ENCODE peak calls at places on chromosomes 7 and 10, in nine cellular contexts. Q is HFF-Myc, C is GM23248, P is heart right ventricle, M is right atrium auricular region, L is astrocyte, K is neuronal stem cell, E is BE2C, X is fibroblast of the aortic adventitia. Y is an unnamed sample.

GRCh38 chr7:102866480-102866879 is 46.3 kb upstream of the LRRC17 start:
- DNase-seq in Q (no peak), C (no peak), P (no peak), M (no peak), L (no peak), K (no peak), E (no peak), X (no peak), Y (no peak)

GRCh38 chr7:134701272-134701671 is 54.6 kb downstream of the BPGM start:
- DNase-seq in Q (no peak), C (peak), P (no peak), M (no peak), L (no peak), K (no peak), E (peak), X (peak), Y (no peak)

GRCh38 chr7:2081526-2082356 is 151.0 kb downstream of the MAD1L1 start:
- DNase-seq in Q (no peak), C (no peak), P (no peak), M (no peak), L (no peak), K (no peak), E (no peak), X (no peak), Y (no peak)

GRCh38 chr10:93115661-93116383 is 42.1 kb downstream of the CYP26A1 start:
- DNase-seq in Q (peak), C (peak), P (peak), M (peak), L (peak), K (peak), E (peak), X (peak), Y (no peak)

GRCh38 chr7:41624818-41625217 is 78.1 kb downstream of the INHBA start:
- DNase-seq in Q (peak), C (peak), P (no peak), M (no peak), L (no peak), K (no peak), E (no peak), X (peak), Y (peak)

GRCh38 chr10:11560076-11560709 is 51.3 kb downstream of the USP6NL start:
- DNase-seq in Q (no peak), C (no peak), P (no peak), M (no peak), L (no peak), K (no peak), E (no peak), X (peak), Y (no peak)

GRCh38 chr10:86687750-86688149 is 19.4 kb downstream of the LDB3 start:
- DNase-seq in Q (no peak), C (peak), P (no peak), M (no peak), L (peak), K (no peak), E (no peak), X (peak), Y (no peak)

GRCh38 chr10:130453036-130453720 is 317.0 kb downstream of the GLRX3 start:
- DNase-seq in Q (no peak), C (no peak), P (no peak), M (peak), L (no peak), K (no peak), E (no peak), X (no peak), Y (no peak)

GRCh38 chr10:2970190-2970823 is 97.0 kb upstream of the PFKP start:
- DNase-seq in Q (no peak), C (no peak), P (no peak), M (no peak), L (no peak), K (no peak), E (no peak), X (no peak), Y (no peak)

GRCh38 chr10:22824984-22825383 is 102.9 kb upstream of the ARMC3 start:
- DNase-seq in Q (no peak), C (peak), P (no peak), M (no peak), L (peak), K (no peak), E (no peak), X (peak), Y (no peak)

GRCh38 chr7:76047305-76047810 is 442 bp downstream of the STYXL1 start:
- DNase-seq in Q (no peak), C (peak), P (no peak), M (no peak), L (no peak), K (no peak), E (no peak), X (no peak), Y (no peak)

GRCh38 chr7:73738220-73738611 is 386 bp downstream of the ABHD11 start:
- DNase-seq in Q (no peak), C (peak), P (no peak), M (no peak), L (peak), K (no peak), E (peak), X (peak), Y (no peak)

GRCh38 chr10:45580371-45580770 is 92.2 kb downstream of the ZFAND4 start:
- DNase-seq in Q (no peak), C (no peak), P (no peak), M (no peak), L (no peak), K (no peak), E (no peak), X (no peak), Y (no peak)

GRCh38 chr10:87622290-87623004 is 37.2 kb upstream of the PAPSS2 start:
- DNase-seq in Q (no peak), C (no peak), P (no peak), M (no peak), L (no peak), K (no peak), E (no peak), X (no peak), Y (no peak)

GRCh38 chr7:138024765-138025164 is 22.9 kb upstream of the CREB3L2 start:
- DNase-seq in Q (no peak), C (no peak), P (no peak), M (no peak), L (no peak), K (no peak), E (no peak), X (no peak), Y (no peak)

GRCh38 chr7:127918130-127918529 is 113.1 kb downstream of the LRRC4 start:
- DNase-seq in Q (no peak), C (no peak), P (no peak), M (no peak), L (no peak), K (no peak), E (no peak), X (no peak), Y (no peak)

GRCh38 chr7:17020250-17020649 is 138.5 kb upstream of the AGR3 start:
- DNase-seq in Q (no peak), C (no peak), P (no peak), M (no peak), L (no peak), K (no peak), E (no peak), X (no peak), Y (no peak)

GRCh38 chr10:76559889-76560215 is 1077.8 kb downstream of the KCNMA1 start:
- DNase-seq in Q (peak), C (no peak), P (no peak), M (no peak), L (peak), K (no peak), E (no peak), X (no peak), Y (no peak)

GRCh38 chr10:82826132-82826531 is 951.1 kb downstream of the NRG3 start:
- DNase-seq in Q (peak), C (peak), P (no peak), M (no peak), L (peak), K (no peak), E (peak), X (peak), Y (peak)

GRCh38 chr10:44243851-44244502 is 140.9 kb downstream of the CXCL12 start:
- DNase-seq in Q (no peak), C (no peak), P (no peak), M (no peak), L (no peak), K (no peak), E (no peak), X (no peak), Y (no peak)

GRCh38 chr10:112915590-112916572 is 34.2 kb upstream of the TCF7L2 start:
- DNase-seq in Q (no peak), C (peak), P (no peak), M (no peak), L (peak), K (no peak), E (no peak), X (peak), Y (no peak)

GRCh38 chr10:5565671-5566581 is 41.2 kb downstream of the CALML3 start:
- DNase-seq in Q (no peak), C (peak), P (no peak), M (no peak), L (peak), K (no peak), E (no peak), X (no peak), Y (no peak)

DNA sequence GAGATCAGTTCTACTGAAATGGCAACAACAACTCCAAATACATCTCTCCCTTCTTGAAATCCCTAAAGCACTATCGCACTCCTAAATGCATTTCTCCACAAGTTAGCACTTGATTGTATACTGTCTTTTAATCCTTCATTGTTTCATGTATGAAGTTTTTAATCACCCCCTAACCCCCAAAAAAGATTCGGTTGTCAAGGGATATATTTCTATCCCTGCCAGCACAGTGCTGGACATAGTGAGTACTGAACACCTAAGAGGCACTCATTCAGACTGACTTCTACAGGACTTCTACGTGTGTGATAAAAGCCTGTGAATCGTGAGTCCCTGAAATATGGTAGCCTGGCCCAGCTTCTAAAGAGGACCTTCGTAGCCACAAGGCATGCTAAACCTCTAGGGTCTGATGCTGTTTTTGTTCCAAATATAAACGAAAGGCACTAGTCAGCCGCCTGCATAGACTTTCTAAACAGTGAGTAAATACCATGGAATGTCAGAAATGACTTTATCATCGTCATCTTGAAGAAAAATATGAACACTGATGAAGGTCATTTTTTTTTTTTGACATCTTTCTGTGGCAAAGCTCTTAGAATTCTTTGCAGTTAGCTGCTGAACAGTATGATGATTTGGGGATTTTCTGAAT is 14.6 kb upstream of the ZSCAN21 start:
- DNase-seq in Q (no peak), C (peak), P (no peak), M (no peak), L (peak), K (no peak), E (no peak), X (peak), Y (peak)
- H3K4me3 ChIP-seq in Q (no peak), C (no peak), P (no peak), M (no peak), L (no peak), K (no peak), E (no peak), X (no peak), Y (no peak)

DNA sequence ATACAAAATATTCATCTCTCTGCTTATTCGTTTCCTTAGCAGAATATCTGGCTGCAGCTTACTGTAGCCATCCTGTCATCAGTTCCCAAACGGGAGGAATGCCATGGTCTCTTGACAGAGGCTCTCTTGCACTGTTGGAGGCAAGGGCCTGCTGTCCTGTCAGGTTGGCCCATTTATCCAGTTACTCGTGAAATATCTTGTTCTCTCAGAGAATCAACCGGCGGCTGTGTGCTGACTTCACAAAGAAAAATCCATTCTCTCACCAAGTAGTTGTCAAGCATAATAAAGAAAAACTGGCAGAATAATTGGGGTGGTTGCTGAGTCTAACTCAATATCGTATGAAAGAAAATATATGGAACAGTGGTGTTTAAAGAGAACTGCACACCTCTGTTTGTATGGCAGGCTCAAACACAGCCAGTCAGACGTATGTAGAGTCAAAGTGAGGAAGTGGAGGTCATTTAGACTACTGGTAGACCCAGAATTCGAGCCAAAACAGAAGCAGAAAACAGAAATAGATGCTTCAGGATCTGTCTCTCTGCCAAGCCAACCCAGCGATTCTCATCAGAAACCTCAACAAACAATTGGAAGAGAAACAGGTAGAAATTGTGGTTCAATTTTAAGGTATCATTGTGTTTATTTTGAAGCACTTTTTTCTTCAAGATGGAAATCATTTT is 349.2 kb upstream of the PRKCQ start:
- DNase-seq in Q (no peak), C (no peak), P (peak), M (no peak), L (no peak), K (no peak), E (no peak), X (no peak), Y (no peak)
- H3K4me3 ChIP-seq in Q (no peak), C (no peak), P (no peak), M (no peak), L (no peak), K (no peak), E (no peak), X (no peak), Y (no peak)

GRCh38 chr7:101818699-101819071 is 1.3 kb downstream of the CUX1 start:
- DNase-seq in Q (no peak), C (no peak), P (no peak), M (no peak), L (no peak), K (no peak), E (no peak), X (peak), Y (no peak)
- H3K4me3 ChIP-seq in Q (no peak), C (no peak), P (no peak), M (no peak), L (no peak), K (no peak), E (no peak), X (peak), Y (no peak)

DNA sequence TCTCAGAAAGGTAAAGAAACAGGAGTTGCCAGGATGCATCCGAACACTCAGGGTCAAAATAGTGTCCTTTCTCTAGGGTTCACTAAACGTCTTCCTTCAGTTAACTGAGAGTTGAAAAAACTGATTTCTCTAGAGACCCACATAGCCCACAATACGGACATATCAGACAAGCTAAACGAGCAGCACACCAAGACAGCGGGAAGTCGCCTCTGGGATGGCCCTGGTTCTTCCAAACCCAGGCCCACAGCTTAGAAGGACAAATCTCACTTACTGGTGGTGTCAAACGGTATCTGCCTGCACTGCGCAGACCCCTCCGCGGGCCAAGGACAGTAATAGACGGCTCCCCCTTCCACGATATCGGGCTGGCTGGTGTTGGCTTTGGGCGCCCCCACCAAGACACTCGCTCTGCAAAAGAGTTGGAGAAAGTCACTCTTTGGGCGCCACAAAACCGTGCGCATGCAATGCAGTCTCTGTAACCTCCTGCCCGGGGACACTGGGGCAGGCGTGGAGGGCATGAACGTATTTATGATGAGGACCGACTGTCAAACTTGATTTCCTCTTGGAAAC is 1.1 kb downstream of the ITGA8 start:
- DNase-seq in Q (no peak), C (no peak), P (no peak), M (no peak), L (no peak), K (peak), E (peak), X (no peak), Y (no peak)
- H3K4me3 ChIP-seq in Q (no peak), C (peak), P (peak), M (peak), L (peak), K (no peak), E (no peak), X (peak), Y (no peak)

GRCh38 chr10:62040896-62041295 is 139.4 kb downstream of the ARID5B start:
- DNase-seq in Q (no peak), C (no peak), P (no peak), M (no peak), L (no peak), K (no peak), E (no peak), X (no peak), Y (no peak)
- H3K4me3 ChIP-seq in Q (no peak), C (no peak), P (no peak), M (no peak), L (no peak), K (no peak), E (no peak), X (no peak), Y (no peak)

GRCh38 chr7:155490697-155491628 is 33.0 kb downstream of the EN2 start:
- DNase-seq in Q (no peak), C (peak), P (peak), M (no peak), L (no peak), K (no peak), E (no peak), X (peak), Y (no peak)
- H3K4me3 ChIP-seq in Q (no peak), C (peak), P (peak), M (peak), L (peak), K (peak), E (no peak), X (peak), Y (no peak)

DNA sequence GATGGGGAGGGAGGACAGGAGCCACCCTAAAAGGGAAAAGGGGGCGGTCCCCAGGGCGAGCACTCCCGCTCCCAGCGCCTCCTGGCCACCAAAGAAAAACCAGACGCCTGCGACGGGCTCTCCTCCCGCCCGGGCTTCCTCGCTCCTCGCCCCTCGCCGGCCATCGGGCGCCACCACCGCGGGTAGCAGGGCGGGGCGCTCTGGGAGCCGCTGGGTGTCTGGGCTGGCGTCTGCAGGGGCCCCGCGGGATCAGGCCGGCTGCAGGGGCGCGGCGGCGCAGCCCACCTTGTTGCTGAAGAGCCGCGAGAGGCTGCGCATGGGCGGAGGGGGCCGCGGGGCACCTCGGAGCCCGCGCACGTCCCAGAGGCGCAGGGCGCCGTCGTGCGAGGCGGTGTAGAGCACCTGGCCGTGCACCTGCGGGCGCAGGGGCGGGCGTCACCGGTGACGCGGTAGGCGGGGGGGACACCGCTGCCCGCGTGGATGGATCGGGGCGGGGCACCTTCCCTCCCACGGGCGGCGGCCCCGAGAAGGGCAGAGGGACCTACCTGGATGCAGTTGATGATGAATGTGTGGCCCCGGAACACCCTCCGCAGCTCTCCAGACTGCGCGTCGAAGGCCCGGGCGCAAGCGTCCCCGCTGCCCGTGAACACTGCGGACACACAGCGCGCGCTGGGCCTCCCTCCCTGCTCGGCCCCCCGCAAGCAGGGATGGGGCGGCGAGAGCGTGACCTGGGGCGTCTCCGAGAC is 28.3 kb downstream of the WDR86 start:
- DNase-seq in Q (no peak), C (peak), P (no peak), M (no peak), L (no peak), K (no peak), E (peak), X (no peak), Y (no peak)
- H3K4me3 ChIP-seq in Q (no peak), C (no peak), P (peak), M (peak), L (no peak), K (no peak), E (no peak), X (no peak), Y (no peak)

DNA sequence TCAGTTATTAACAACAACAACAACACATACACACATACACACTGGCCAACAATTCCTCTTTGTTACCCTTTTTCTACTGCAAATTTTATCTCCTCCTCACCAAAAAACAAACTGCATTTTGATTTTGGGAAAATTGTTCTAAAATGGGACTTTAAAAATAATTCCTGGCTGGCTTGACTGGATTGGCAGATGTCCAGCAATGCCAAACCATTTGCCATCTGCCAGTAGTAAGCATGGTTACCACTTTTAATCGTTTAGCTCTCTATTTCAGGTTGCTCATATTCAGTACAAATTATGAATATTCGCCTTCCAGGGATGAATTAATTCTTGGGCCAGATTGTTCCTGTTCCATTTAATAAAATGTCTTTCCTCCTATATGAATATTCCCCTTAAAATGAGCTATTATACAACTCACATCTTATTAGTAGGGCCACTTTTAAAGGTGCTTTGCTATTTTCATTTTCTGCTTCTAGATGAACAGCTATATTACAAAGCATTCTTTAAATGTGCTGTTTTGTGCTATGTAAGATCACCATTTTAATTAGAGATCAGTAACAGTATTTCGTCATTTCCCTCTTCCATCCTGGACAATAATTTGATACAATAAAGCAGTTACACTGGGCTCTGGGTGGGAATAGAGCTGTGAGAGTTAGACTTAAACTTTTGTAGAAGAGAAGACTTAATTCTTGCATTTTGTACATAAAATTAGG is 35.6 kb downstream of the SMNDC1 start:
- DNase-seq in Q (no peak), C (no peak), P (no peak), M (no peak), L (no peak), K (no peak), E (peak), X (no peak), Y (no peak)
- H3K4me3 ChIP-seq in Q (no peak), C (peak), P (peak), M (peak), L (no peak), K (no peak), E (no peak), X (no peak), Y (no peak)

Y was measured in skeletal muscle cell.